ENCODE peak calls at places on chromosomes 7 and 10, in seven cellular contexts. One of them, this sample, is unnamed.
A peak's percentile ranks its signal among the peaks of the same experiment; 100 is the strongest.

GRCh38 chr7:2929321-2930201 is 85.5 kb upstream of the GNA12 start:
- DNase-seq in testis: no peak
- DNase-seq in esophagus squamous epithelium: no peak
- DNase-seq in A549: no peak
- DNase-seq in right lobe of liver: no peak
- DNase-seq in K562: no peak
- DNase-seq in breast epithelium: no peak
- DNase-seq in this sample: no peak

GRCh38 chr7:90383879-90384278 is 19.4 kb upstream of the CLDN12 start:
- DNase-seq in testis: no peak
- DNase-seq in esophagus squamous epithelium: no peak
- DNase-seq in A549: no peak
- DNase-seq in right lobe of liver: no peak
- DNase-seq in K562: no peak
- DNase-seq in breast epithelium: no peak
- DNase-seq in this sample: no peak

GRCh38 chr7:142908921-142909870 is 23.7 kb upstream of the TRPV6 start:
- DNase-seq in testis: peak; percentile 43
- DNase-seq in esophagus squamous epithelium: no peak
- DNase-seq in A549: peak; percentile 70
- DNase-seq in right lobe of liver: no peak
- DNase-seq in K562: peak; percentile 63
- DNase-seq in breast epithelium: no peak
- DNase-seq in this sample: peak; percentile 82

GRCh38 chr10:42959833-42960232 is 117.0 kb upstream of the RET start:
- DNase-seq in testis: no peak
- DNase-seq in esophagus squamous epithelium: no peak
- DNase-seq in A549: no peak
- DNase-seq in right lobe of liver: peak; percentile 8
- DNase-seq in K562: no peak
- DNase-seq in breast epithelium: no peak
- DNase-seq in this sample: no peak

GRCh38 chr7:43175525-43176200 is 63.2 kb downstream of the HECW1 start:
- DNase-seq in testis: no peak
- DNase-seq in esophagus squamous epithelium: no peak
- DNase-seq in A549: no peak
- DNase-seq in right lobe of liver: no peak
- DNase-seq in K562: no peak
- DNase-seq in breast epithelium: no peak
- DNase-seq in this sample: no peak

GRCh38 chr10:45235823-45236222 is 79.6 kb downstream of the OR13A1 start:
- DNase-seq in testis: no peak
- DNase-seq in esophagus squamous epithelium: no peak
- DNase-seq in A549: no peak
- DNase-seq in right lobe of liver: no peak
- DNase-seq in K562: no peak
- DNase-seq in breast epithelium: no peak
- DNase-seq in this sample: no peak

GRCh38 chr7:157973971-157974677 is 613.5 kb downstream of the PTPRN2 start:
- DNase-seq in testis: no peak
- DNase-seq in esophagus squamous epithelium: no peak
- DNase-seq in A549: no peak
- DNase-seq in right lobe of liver: no peak
- DNase-seq in K562: no peak
- DNase-seq in breast epithelium: no peak
- DNase-seq in this sample: no peak

GRCh38 chr10:110059965-110060364 is 52.2 kb downstream of the ADD3 start:
- DNase-seq in testis: no peak
- DNase-seq in esophagus squamous epithelium: no peak
- DNase-seq in A549: no peak
- DNase-seq in right lobe of liver: no peak
- DNase-seq in K562: no peak
- DNase-seq in breast epithelium: no peak
- DNase-seq in this sample: no peak

GRCh38 chr7:82163586-82163985 is 280.0 kb downstream of the CACNA2D1 start:
- DNase-seq in testis: no peak
- DNase-seq in esophagus squamous epithelium: no peak
- DNase-seq in A549: no peak
- DNase-seq in right lobe of liver: no peak
- DNase-seq in K562: no peak
- DNase-seq in breast epithelium: no peak
- DNase-seq in this sample: no peak

GRCh38 chr10:958856-959255 is 27.4 kb upstream of the LARP4B start:
- DNase-seq in testis: no peak
- DNase-seq in esophagus squamous epithelium: no peak
- DNase-seq in A549: no peak
- DNase-seq in right lobe of liver: no peak
- DNase-seq in K562: no peak
- DNase-seq in breast epithelium: no peak
- DNase-seq in this sample: no peak

GRCh38 chr10:64103750-64104149 is 582.5 kb downstream of the REEP3 start:
- DNase-seq in testis: no peak
- DNase-seq in esophagus squamous epithelium: no peak
- DNase-seq in A549: no peak
- DNase-seq in right lobe of liver: no peak
- DNase-seq in K562: no peak
- DNase-seq in breast epithelium: no peak
- DNase-seq in this sample: no peak

GRCh38 chr10:72426982-72427381 is 72.3 kb upstream of the DNAJB12 start:
- DNase-seq in testis: no peak
- DNase-seq in esophagus squamous epithelium: no peak
- DNase-seq in A549: no peak
- DNase-seq in right lobe of liver: no peak
- DNase-seq in K562: no peak
- DNase-seq in breast epithelium: no peak
- DNase-seq in this sample: no peak

GRCh38 chr10:89078729-89079672 is 88.4 kb downstream of the FAS start:
- DNase-seq in testis: no peak
- DNase-seq in esophagus squamous epithelium: no peak
- DNase-seq in A549: no peak
- DNase-seq in right lobe of liver: no peak
- DNase-seq in K562: no peak
- DNase-seq in breast epithelium: no peak
- DNase-seq in this sample: no peak

GRCh38 chr10:114015708-114016107 is 28.0 kb upstream of the ADRB1 start:
- DNase-seq in testis: no peak
- DNase-seq in esophagus squamous epithelium: no peak
- DNase-seq in A549: no peak
- DNase-seq in right lobe of liver: no peak
- DNase-seq in K562: no peak
- DNase-seq in breast epithelium: no peak
- DNase-seq in this sample: no peak

GRCh38 chr10:14801693-14802092 is 27.0 kb upstream of the FAM107B start:
- DNase-seq in testis: no peak
- DNase-seq in esophagus squamous epithelium: no peak
- DNase-seq in A549: no peak
- DNase-seq in right lobe of liver: no peak
- DNase-seq in K562: no peak
- DNase-seq in breast epithelium: no peak
- DNase-seq in this sample: no peak

GRCh38 chr10:111410740-111411139 is 333.9 kb downstream of the ADRA2A start:
- DNase-seq in testis: no peak
- DNase-seq in esophagus squamous epithelium: no peak
- DNase-seq in A549: no peak
- DNase-seq in right lobe of liver: no peak
- DNase-seq in K562: no peak
- DNase-seq in breast epithelium: no peak
- DNase-seq in this sample: no peak

GRCh38 chr7:41955475-41956243 is 252.8 kb upstream of the INHBA start:
- DNase-seq in testis: peak; percentile 98
- DNase-seq in esophagus squamous epithelium: peak; percentile 36
- DNase-seq in A549: peak; percentile 35
- DNase-seq in right lobe of liver: peak; percentile 71
- DNase-seq in K562: peak; percentile 26
- DNase-seq in breast epithelium: peak; percentile 93
- DNase-seq in this sample: no peak

GRCh38 chr7:15612205-15612604 is 50.4 kb upstream of the AGMO start:
- DNase-seq in testis: no peak
- DNase-seq in esophagus squamous epithelium: no peak
- DNase-seq in A549: peak; percentile 3
- DNase-seq in right lobe of liver: no peak
- DNase-seq in K562: no peak
- DNase-seq in breast epithelium: no peak
- DNase-seq in this sample: no peak

GRCh38 chr10:115028419-115028818 is 64.7 kb upstream of the ATRNL1 start:
- DNase-seq in testis: no peak
- DNase-seq in esophagus squamous epithelium: no peak
- DNase-seq in A549: no peak
- DNase-seq in right lobe of liver: no peak
- DNase-seq in K562: no peak
- DNase-seq in breast epithelium: no peak
- DNase-seq in this sample: no peak

GRCh38 chr7:35722054-35722849 is 27.3 kb upstream of the HERPUD2 start:
- DNase-seq in testis: no peak
- DNase-seq in esophagus squamous epithelium: no peak
- DNase-seq in A549: no peak
- DNase-seq in right lobe of liver: no peak
- DNase-seq in K562: no peak
- DNase-seq in breast epithelium: no peak
- DNase-seq in this sample: no peak

DNA sequence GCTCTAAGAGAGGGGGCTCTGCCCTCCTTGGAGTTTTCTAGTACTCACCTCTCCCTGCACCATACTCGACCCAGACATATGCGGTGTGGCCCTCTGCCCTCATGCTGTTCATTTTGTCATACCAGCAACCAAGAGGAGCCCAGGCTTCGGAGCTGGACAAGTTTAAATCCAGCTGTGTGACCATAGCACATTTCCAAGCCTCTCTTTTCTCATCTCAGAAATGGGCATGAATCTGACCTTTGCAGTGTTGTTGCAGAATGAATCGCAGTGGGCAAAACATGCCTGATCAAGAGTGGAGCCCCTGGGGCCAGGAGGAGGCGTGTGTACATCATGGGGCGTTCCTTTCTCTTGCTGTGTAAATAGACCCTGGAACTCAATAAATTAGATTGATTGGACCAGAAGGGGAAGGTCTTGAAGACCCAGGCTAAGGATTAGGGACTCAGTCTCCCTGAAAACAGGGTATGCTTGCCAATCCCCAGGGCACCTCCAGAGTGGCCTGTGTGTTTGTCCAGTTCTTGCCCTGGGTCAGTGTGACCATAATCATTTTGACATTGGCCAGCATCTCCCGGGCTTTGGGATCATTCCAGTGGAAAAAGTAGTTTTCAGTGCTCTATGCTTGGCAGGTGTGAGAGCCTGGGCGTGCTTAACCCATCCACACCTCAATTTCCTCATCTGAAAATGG is 59.6 kb downstream of the ZMIZ1 start:
- DNase-seq in testis: no peak
- DNase-seq in esophagus squamous epithelium: no peak
- DNase-seq in A549: no peak
- DNase-seq in right lobe of liver: no peak
- DNase-seq in K562: no peak
- DNase-seq in breast epithelium: no peak
- DNase-seq in this sample: no peak
- H3K27ac ChIP-seq in testis: no peak overlapping the region
- H3K27ac ChIP-seq in esophagus squamous epithelium: peak overlapping the region; percentile 34
- H3K27ac ChIP-seq in A549: peak overlapping the region; percentile 84
- H3K27ac ChIP-seq in right lobe of liver: no peak overlapping the region
- H3K27ac ChIP-seq in K562: peak overlapping the region; percentile 51
- H3K27ac ChIP-seq in breast epithelium: no peak overlapping the region
- H3K27ac ChIP-seq in this sample: peak overlapping the region; percentile 74

GRCh38 chr10:104267721-104268690 is 978 bp upstream of the GSTO2 start:
- DNase-seq in testis: peak; percentile 19
- DNase-seq in esophagus squamous epithelium: no peak
- DNase-seq in A549: no peak
- DNase-seq in right lobe of liver: no peak
- DNase-seq in K562: no peak
- DNase-seq in breast epithelium: no peak
- DNase-seq in this sample: no peak
- TF ChIP-seq POLR2A in testis: no peak
- TF ChIP-seq POLR2A in esophagus squamous epithelium: no peak
- TF ChIP-seq POLR2A in A549: no peak
- TF ChIP-seq POLR2A in right lobe of liver: no peak
- TF ChIP-seq POLR2A in K562: peak; percentile 39
- TF ChIP-seq POLR2A in breast epithelium: no peak
- TF ChIP-seq POLR2A in this sample: no peak

GRCh38 chr7:44288381-44288685 is 37.1 kb downstream of the CAMK2B start:
- DNase-seq in testis: no peak
- DNase-seq in esophagus squamous epithelium: no peak
- DNase-seq in A549: no peak
- DNase-seq in right lobe of liver: no peak
- DNase-seq in K562: no peak
- DNase-seq in breast epithelium: no peak
- DNase-seq in this sample: no peak
- H3K27ac ChIP-seq in testis: no peak overlapping the region
- H3K27ac ChIP-seq in esophagus squamous epithelium: no peak overlapping the region
- H3K27ac ChIP-seq in A549: no peak overlapping the region
- H3K27ac ChIP-seq in right lobe of liver: no peak overlapping the region
- H3K27ac ChIP-seq in K562: no peak overlapping the region
- H3K27ac ChIP-seq in breast epithelium: no peak overlapping the region
- H3K27ac ChIP-seq in this sample: no peak overlapping the region

DNA sequence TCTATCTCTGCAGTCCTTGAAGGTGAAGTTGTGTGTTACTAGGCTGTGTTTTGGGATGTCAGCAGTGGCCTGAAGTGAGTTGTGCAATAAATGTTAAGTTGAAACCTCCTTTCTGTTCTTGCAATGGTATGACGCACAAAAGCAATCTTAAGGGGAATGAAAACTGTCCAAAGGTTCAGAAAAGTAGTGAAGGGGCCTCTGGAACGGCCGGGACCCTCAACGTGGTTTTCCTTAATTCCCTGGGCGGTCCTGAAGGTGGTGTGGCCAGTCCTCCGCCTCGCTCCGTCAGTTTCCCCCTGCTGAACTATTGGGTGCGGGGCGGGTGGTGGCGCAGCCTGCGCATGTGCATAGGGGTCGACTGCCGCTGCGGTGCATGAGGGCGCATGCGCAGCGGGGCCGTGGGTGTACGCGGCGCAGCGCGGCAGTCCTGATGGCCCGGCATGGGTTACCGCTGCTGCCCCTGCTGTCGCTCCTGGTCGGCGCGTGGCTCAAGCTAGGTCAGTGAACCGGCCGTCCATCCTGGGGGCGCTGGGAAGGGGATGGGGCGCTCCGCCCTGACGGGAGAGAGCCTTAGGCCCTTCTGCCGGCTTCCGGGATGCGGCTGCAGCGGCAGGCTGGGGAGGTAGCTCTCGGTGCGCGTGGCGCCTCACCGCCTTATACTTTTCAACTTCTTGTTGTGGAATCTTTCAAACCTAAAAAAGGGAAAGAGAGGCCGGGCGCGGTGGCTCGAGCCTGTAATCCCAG is at the start of gene SUMF2:
- DNase-seq in testis: peak; percentile 94
- DNase-seq in esophagus squamous epithelium: peak; percentile 40
- DNase-seq in A549: peak; percentile 98
- DNase-seq in right lobe of liver: peak; percentile 93
- DNase-seq in K562: peak; percentile 98
- DNase-seq in breast epithelium: peak; percentile 85
- DNase-seq in this sample: peak; percentile 92
- TF ChIP-seq POLR2A in testis: peak; percentile 9
- TF ChIP-seq POLR2A in esophagus squamous epithelium: no peak
- TF ChIP-seq POLR2A in A549: peak; percentile 96
- TF ChIP-seq POLR2A in right lobe of liver: peak; percentile 87
- TF ChIP-seq POLR2A in K562: peak; percentile 95
- TF ChIP-seq POLR2A in breast epithelium: peak; percentile 80
- TF ChIP-seq POLR2A in this sample: no peak